ENCODE peak calls at places on chromosome 21, in ten cellular contexts. G is aorta, E is IMR-90, M is H9, N is prostate gland, K is suprapubic skin, Z is endodermal cell, U is MM.1S, A is Peyer's patch, V is left ventricle myocardium inferior. O is an unnamed sample.

GRCh38 chr21:42836402-42836666 is 43.0 kb downstream of the WDR4 start:
- DNase-seq in V (no peak), E (no peak), A (no peak), N (no peak), M (no peak), K (no peak), G (no peak), U (no peak), Z (no peak), O (no peak)

GRCh38 chr21:25934771-25935224 is 200.0 kb downstream of the GABPA start:
- DNase-seq in A (no peak), M (no peak), G (peak; percentile 86), U (peak; percentile 21), E (peak; percentile 99), Z (no peak), N (peak; percentile 84), K (no peak), V (peak; percentile 60), O (no peak)

GRCh38 chr21:37447288-37447936 is 80.8 kb downstream of the DYRK1A start:
- DNase-seq in V (no peak), Z (no peak), K (no peak), G (no peak), M (no peak), A (no peak), N (no peak), U (no peak), E (no peak), O (no peak)

GRCh38 chr21:25513810-25514209 is 93.5 kb downstream of the MRPL39 start:
- DNase-seq in E (no peak), V (no peak), G (no peak), K (no peak), M (no peak), A (no peak), N (no peak), Z (no peak), U (no peak), O (no peak)

GRCh38 chr21:14977814-14978213 is 87.0 kb downstream of the NRIP1 start:
- DNase-seq in V (no peak), G (no peak), U (no peak), E (no peak), Z (no peak), A (no peak), N (no peak), K (no peak), M (no peak), O (no peak)

GRCh38 chr21:26962516-26963305 is 4.2 kb downstream of the ADAMTS5 start:
- DNase-seq in N (no peak), K (no peak), V (no peak), Z (no peak), E (no peak), M (no peak), A (no peak), U (no peak), G (no peak), O (no peak)

GRCh38 chr21:17428484-17428869 is 84.4 kb upstream of the CXADR start:
- DNase-seq in N (no peak), Z (no peak), K (no peak), E (no peak), G (no peak), A (no peak), V (no peak), M (no peak), U (no peak), O (no peak)

GRCh38 chr21:35400233-35400939 is 351.3 kb upstream of the RUNX1 start:
- DNase-seq in Z (peak; percentile 57), G (no peak), A (no peak), E (peak; percentile 67), U (peak; percentile 89), V (no peak), K (no peak), N (peak; percentile 57), M (no peak), O (no peak)

GRCh38 chr21:33964706-33965325 is 49.2 kb upstream of the ATP5PO start:
- DNase-seq in N (no peak), M (no peak), Z (no peak), G (no peak), U (no peak), E (peak; percentile 60), V (no peak), A (no peak), K (no peak), O (no peak)

GRCh38 chr21:41869771-41870170 is 9.4 kb downstream of the PRDM15 start:
- DNase-seq in E (no peak), Z (no peak), N (no peak), U (no peak), A (no peak), K (no peak), V (no peak), M (no peak), G (no peak), O (peak; percentile 44)

GRCh38 chr21:35427320-35428040 is 378.4 kb upstream of the RUNX1 start:
- DNase-seq in A (no peak), N (no peak), E (no peak), V (peak; percentile 24), G (peak; percentile 61), U (no peak), M (no peak), K (no peak), Z (no peak), O (no peak)

GRCh38 chr21:40847956-40848355 is 998 bp upstream of the DSCAM start:
- DNase-seq in G (no peak), Z (peak; percentile 57), E (no peak), N (no peak), V (no peak), M (no peak), A (no peak), U (no peak), K (no peak), O (no peak)

GRCh38 chr21:16418663-16419062 is 688.9 kb downstream of the USP25 start:
- DNase-seq in E (no peak), G (no peak), A (no peak), N (no peak), V (no peak), Z (no peak), K (no peak), U (no peak), M (no peak), O (no peak)

GRCh38 chr21:35244514-35244913 is 195.4 kb upstream of the RUNX1 start:
- DNase-seq in A (no peak), M (no peak), U (no peak), E (peak; percentile 77), G (no peak), Z (no peak), K (no peak), V (no peak), N (peak; percentile 47), O (no peak)

GRCh38 chr21:45555251-45555556 is 13.0 kb upstream of the SLC19A1 start:
- DNase-seq in N (no peak), K (no peak), Z (no peak), E (peak; percentile 30), A (no peak), U (no peak), V (no peak), G (no peak), M (no peak), O (no peak)
- H3K27ac ChIP-seq in N (peak overlapping the region; percentile 69), K (no peak overlapping the region), Z (no peak overlapping the region), E (no peak overlapping the region), A (peak overlapping the region; percentile 75), U (no peak overlapping the region), V (peak overlapping the region; percentile 86), G (no peak overlapping the region), M (no peak overlapping the region), O (peak overlapping the region; percentile 82)

GRCh38 chr21:21003701-21004100 is 5.5 kb downstream of the NCAM2 start:
- DNase-seq in M (peak; percentile 34), K (no peak), U (peak; percentile 42), V (no peak), G (no peak), A (no peak), N (no peak), E (peak; percentile 37), Z (peak; percentile 60), O (no peak)
- H3K27ac ChIP-seq in M (no peak overlapping the region), K (no peak overlapping the region), U (no peak overlapping the region), V (no peak overlapping the region), G (no peak overlapping the region), A (no peak overlapping the region), N (no peak overlapping the region), E (no peak overlapping the region), Z (no peak overlapping the region), O (no peak overlapping the region)

GRCh38 chr21:38880578-38880966 is 74.8 kb downstream of the ETS2 start:
- DNase-seq in M (no peak), Z (no peak), N (no peak), G (no peak), A (no peak), U (no peak), V (no peak), E (no peak), K (no peak), O (no peak)
- H3K27ac ChIP-seq in M (no peak overlapping the region), Z (no peak overlapping the region), N (no peak overlapping the region), G (no peak overlapping the region), A (no peak overlapping the region), U (no peak overlapping the region), V (no peak overlapping the region), E (no peak overlapping the region), K (no peak overlapping the region), O (no peak overlapping the region)

GRCh38 chr21:38490411-38491020 is 7.8 kb downstream of the ERG start:
- DNase-seq in U (no peak), G (no peak), E (no peak), Z (no peak), N (no peak), M (peak; percentile 35), K (no peak), V (no peak), A (no peak), O (no peak)

GRCh38 chr21:38491536-38491935 is 6.7 kb downstream of the ERG start:
- DNase-seq in V (no peak), M (no peak), Z (no peak), A (no peak), U (no peak), N (no peak), G (no peak), E (no peak), K (no peak), O (no peak)

GRCh38 chr21:38493549-38494253 is 4.6 kb downstream of the ERG start:
- DNase-seq in M (no peak), V (no peak), G (no peak), K (no peak), Z (no peak), A (no peak), U (no peak), N (no peak), E (no peak), O (no peak)

GRCh38 chr21:38494254-38494648 is 4.0 kb downstream of the ERG start:
- DNase-seq in K (no peak), M (no peak), A (no peak), Z (no peak), N (no peak), U (no peak), E (no peak), V (no peak), G (no peak), O (no peak)

DNA sequence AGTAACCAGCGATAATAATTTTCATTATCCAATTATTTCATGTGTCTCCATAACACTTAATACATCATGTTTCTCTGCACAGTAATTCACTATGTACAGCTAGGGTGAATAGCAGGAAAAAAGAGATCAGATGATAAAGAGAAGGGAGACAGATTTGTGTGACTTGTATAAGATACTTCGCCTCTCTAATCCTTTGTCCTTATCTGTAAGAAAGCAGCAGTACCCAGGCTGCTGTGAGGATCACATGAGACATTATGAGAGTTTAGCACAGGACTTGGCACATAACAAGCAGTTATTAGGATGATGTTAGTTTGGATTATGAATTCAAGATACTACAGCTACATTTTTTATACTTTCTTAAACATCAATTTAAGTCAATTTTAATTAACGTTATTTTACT is 6.3 kb downstream of the ERG start:
- DNase-seq in G (no peak), A (no peak), U (no peak), Z (no peak), E (no peak), V (no peak), N (no peak), M (no peak), K (no peak), O (no peak)
- H3K27ac ChIP-seq in G (peak overlapping the region; percentile 91), A (no peak overlapping the region), U (no peak overlapping the region), Z (no peak overlapping the region), E (no peak overlapping the region), V (peak overlapping the region; percentile 45), N (no peak overlapping the region), M (no peak overlapping the region), K (no peak overlapping the region), O (no peak overlapping the region)

O was measured in spleen.